ENCODE peak calls at places on chromosomes 7 and 10, in ten cellular contexts. C is heart right ventricle; B is cardiac muscle cell; O is A549; X is CD8-positive, alpha-beta T cell; N is effector memory CD4-positive, alpha-beta T cell; M is ovary; K is GM23248; S is IMR-90; E is mammary epithelial cell. Z is an unnamed sample. For H3K4me1, the result is how much of the 10 kb centered on the place peaks cover.

GRCh38 chr10:118041316-118041715 is 5.4 kb downstream of the RAB11FIP2 start:
- DNase-seq in N (no peak), X (no peak), K (peak), S (peak), O (no peak), C (no peak), B (no peak), E (peak), M (no peak), Z (no peak)

GRCh38 chr7:146096994-146097393 is 19.6 kb upstream of the CNTNAP2 start:
- DNase-seq in N (no peak), M (no peak), C (no peak), K (no peak), B (peak), X (no peak), S (no peak), E (no peak), O (no peak), Z (no peak)

GRCh38 chr7:18829518-18830252 is 287.8 kb downstream of the TWIST1 start:
- DNase-seq in B (no peak), X (no peak), S (peak), C (no peak), O (no peak), K (peak), M (no peak), N (no peak), E (peak), Z (no peak)

GRCh38 chr10:100998183-100998990 is 1.2 kb upstream of the LZTS2 start:
- DNase-seq in K (peak), X (peak), B (peak), M (peak), N (no peak), C (peak), E (peak), O (peak), S (peak), Z (peak)

GRCh38 chr7:49403844-49404243 is 369.6 kb upstream of the VWC2 start:
- DNase-seq in C (no peak), X (no peak), E (no peak), M (no peak), S (no peak), O (no peak), K (no peak), B (no peak), N (no peak), Z (no peak)

GRCh38 chr10:129772472-129773358 is 191.4 kb downstream of the EBF3 start:
- DNase-seq in K (no peak), B (no peak), E (no peak), C (no peak), O (no peak), M (no peak), X (no peak), S (no peak), N (no peak), Z (no peak)

GRCh38 chr7:134827889-134828288 is 48.5 kb downstream of the CALD1 start:
- DNase-seq in B (no peak), S (peak), C (no peak), K (peak), O (no peak), E (no peak), M (no peak), N (no peak), X (no peak), Z (no peak)

GRCh38 chr10:59631237-59631636 is 78.4 kb downstream of the SLC16A9 start:
- DNase-seq in M (no peak), N (no peak), C (no peak), S (no peak), X (no peak), O (no peak), B (no peak), K (no peak), E (no peak), Z (no peak)

GRCh38 chr10:32948451-32948850 is 9.6 kb downstream of the ITGB1 start:
- DNase-seq in E (no peak), K (no peak), X (no peak), B (no peak), M (no peak), O (peak), N (no peak), C (no peak), S (no peak), Z (no peak)

GRCh38 chr7:18768256-18768655 is 272.7 kb downstream of the HDAC9 start:
- DNase-seq in M (no peak), X (no peak), B (no peak), C (no peak), K (peak), N (no peak), O (no peak), E (no peak), S (peak), Z (no peak)

GRCh38 chr10:62637249-62638061 is 167.1 kb upstream of the ADO start:
- DNase-seq in E (peak), B (no peak), X (peak), N (peak), S (peak), C (no peak), O (no peak), M (no peak), K (peak), Z (peak)

GRCh38 chr7:21353388-21353780 is 74.5 kb upstream of the SP4 start:
- DNase-seq in K (no peak), E (no peak), O (no peak), X (no peak), M (no peak), S (no peak), N (no peak), B (no peak), C (no peak), Z (no peak)

GRCh38 chr7:21355406-21355874 is 72.4 kb upstream of the SP4 start:
- DNase-seq in K (no peak), B (no peak), X (peak), C (no peak), N (peak), M (no peak), E (no peak), S (no peak), O (no peak), Z (peak)

GRCh38 chr7:21357146-21358097 is 70.5 kb upstream of the SP4 start:
- DNase-seq in N (no peak), B (no peak), X (no peak), O (no peak), S (no peak), C (no peak), M (no peak), K (no peak), E (no peak), Z (no peak)

GRCh38 chr7:21352540-21353387 is 75.1 kb upstream of the SP4 start:
- DNase-seq in N (no peak), K (no peak), C (no peak), B (no peak), S (no peak), O (no peak), X (no peak), M (no peak), E (no peak), Z (peak)

DNA sequence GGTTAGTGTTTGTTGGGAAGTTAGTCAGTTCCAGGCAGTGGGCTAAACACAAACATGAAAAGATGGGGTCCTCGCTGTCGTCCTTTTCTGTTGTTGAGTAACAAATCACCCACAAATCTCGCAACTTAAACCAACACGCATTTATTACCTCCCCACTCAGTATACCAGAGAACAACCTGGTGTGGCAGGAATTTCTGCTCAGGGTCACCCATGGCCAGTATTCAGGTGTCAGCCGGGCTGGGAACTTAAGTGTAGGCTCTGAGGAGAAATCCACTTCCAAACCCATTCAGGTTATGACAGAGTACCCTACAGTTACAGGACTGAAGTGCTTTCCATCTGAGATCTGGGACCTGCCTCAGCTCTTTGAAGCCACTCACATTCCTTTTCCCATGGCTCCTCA is 73.6 kb upstream of the SP4 start:
- DNase-seq in M (no peak), B (no peak), K (no peak), E (no peak), N (no peak), O (no peak), C (no peak), S (no peak), X (no peak), Z (no peak)
- H3K4me1 ChIP-seq in M (under half), B (under half), K (under half), E (under half), N (under half), O (under half), C (half or more), S (under half), X (under half), Z (under half)

DNA sequence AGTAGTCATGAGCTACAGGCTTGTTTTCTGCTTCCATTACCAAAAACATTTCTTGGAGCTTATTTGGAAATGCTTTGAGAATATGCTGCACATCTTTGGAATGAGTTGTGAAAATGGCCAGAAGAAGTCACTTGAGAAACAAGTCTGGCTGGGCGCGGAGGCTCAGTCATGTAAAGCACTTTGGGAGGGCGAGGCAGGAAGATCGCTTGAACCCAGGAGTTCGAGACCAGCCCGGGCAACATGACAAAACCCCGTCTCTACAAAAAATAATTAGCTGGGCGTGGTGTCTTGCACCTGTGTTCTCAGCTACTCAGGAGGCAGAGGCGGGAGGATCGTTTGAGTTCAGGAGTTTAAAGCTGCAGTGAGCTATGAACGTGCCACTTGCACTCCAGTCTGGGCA is 882 bp upstream of the CHCHD1 start:
- DNase-seq in N (no peak), B (no peak), E (no peak), K (peak), O (no peak), M (no peak), X (no peak), S (peak), C (no peak), Z (peak)
- H3K27ac ChIP-seq in N (no peak), B (no peak), E (peak), K (peak), O (peak), M (no peak), X (no peak), S (peak), C (no peak), Z (peak)

GRCh38 chr10:80487791-80488538 is 33.9 kb downstream of the TSPAN14 start:
- DNase-seq in M (no peak), K (no peak), O (no peak), N (peak), B (no peak), C (no peak), X (peak), S (no peak), E (no peak), Z (peak)
- H3K4me1 ChIP-seq in M (under half), K (under half), O (half or more), N (half or more), B (under half), C (half or more), X (half or more), S (under half), E (under half), Z (under half)

GRCh38 chr7:45160374-45160773 is 2.8 kb downstream of the RAMP3 start:
- DNase-seq in B (no peak), K (no peak), S (no peak), X (no peak), M (no peak), E (no peak), O (no peak), C (no peak), N (no peak), Z (no peak)

GRCh38 chr7:45159296-45159695 is 1.7 kb downstream of the RAMP3 start:
- DNase-seq in C (no peak), M (no peak), N (no peak), S (no peak), B (no peak), O (no peak), E (no peak), X (no peak), K (no peak), Z (no peak)

GRCh38 chr7:45161842-45162241 is 4.3 kb downstream of the RAMP3 start:
- DNase-seq in C (no peak), N (no peak), B (no peak), M (no peak), E (no peak), S (no peak), X (no peak), K (no peak), O (no peak), Z (no peak)

GRCh38 chr7:45162311-45162845 is 4.8 kb downstream of the RAMP3 start:
- DNase-seq in B (no peak), N (no peak), E (no peak), C (no peak), M (no peak), S (no peak), K (no peak), O (no peak), X (no peak), Z (no peak)

GRCh38 chr7:45161138-45161537 is 3.5 kb downstream of the RAMP3 start:
- DNase-seq in C (no peak), N (no peak), K (no peak), E (no peak), S (no peak), M (no peak), X (no peak), B (no peak), O (no peak), Z (no peak)
- H3K27ac ChIP-seq in C (peak), N (no peak), K (no peak), E (no peak), S (no peak), M (no peak), X (no peak), B (no peak), O (no peak), Z (no peak)

GRCh38 chr10:125026974-125027735 is 85.2 kb downstream of the ZRANB1 start:
- DNase-seq in C (no peak), S (no peak), B (no peak), K (no peak), O (no peak), E (no peak), X (no peak), M (no peak), N (no peak), Z (no peak)
- H3K4me1 ChIP-seq in C (under half), S (under half), B (under half), K (under half), O (under half), E (under half), X (under half), M (under half), N (under half), Z (under half)

GRCh38 chr7:1595027-1595426 is 25.2 kb upstream of the PSMG3 start:
- DNase-seq in C (no peak), B (no peak), O (no peak), X (no peak), E (no peak), N (no peak), S (no peak), M (no peak), K (no peak), Z (no peak)
- H3K27ac ChIP-seq in C (no peak), B (no peak), O (no peak), X (no peak), E (no peak), N (no peak), S (no peak), M (no peak), K (no peak), Z (no peak)

Z was measured in small intestine.